ENCODE peak calls at places on chromosome 20, in five cellular contexts. G, R, A, Z and X are unnamed samples.

GRCh38 chr20:46923550-46923949 is 28.9 kb downstream of the EYA2 start:
- DNase-seq in G (no peak), R (no peak), A (no peak), Z (no peak), X (no peak)

GRCh38 chr20:51434556-51435256 is 107.8 kb downstream of the NFATC2 start:
- DNase-seq in G (no peak), R (no peak), A (no peak), Z (no peak), X (no peak)

GRCh38 chr20:23257848-23258746 is 92.5 kb upstream of the NXT1 start:
- DNase-seq in G (no peak), R (no peak), A (no peak), Z (no peak), X (no peak)

GRCh38 chr20:54479138-54479906 is 3.9 kb downstream of the DOK5 start:
- DNase-seq in G (no peak), R (no peak), A (no peak), Z (no peak), X (no peak)

GRCh38 chr20:23108871-23109270 is 22.7 kb upstream of the CD93 start:
- DNase-seq in G (no peak), R (no peak), A (no peak), Z (no peak), X (no peak)

GRCh38 chr20:47427746-47428145 is 71.2 kb upstream of the ZMYND8 start:
- DNase-seq in G (no peak), R (no peak), A (no peak), Z (no peak), X (no peak)

GRCh38 chr20:21514553-21515251 is 838 bp upstream of the NKX2-2 start:
- DNase-seq in G (no peak), R (no peak), A (no peak), Z (no peak), X (no peak)

GRCh38 chr20:63447345-63447744 is 25.1 kb downstream of the KCNQ2 start:
- DNase-seq in G (no peak), R (no peak), A (no peak), Z (no peak), X (no peak)

GRCh38 chr20:43541214-43541613 is 17.6 kb upstream of the SGK2 start:
- DNase-seq in G (no peak), R (no peak), A (no peak), Z (no peak), X (no peak)

GRCh38 chr20:62461834-62462233 is 14.0 kb downstream of the GATA5 start:
- DNase-seq in G (no peak), R (no peak), A (no peak), Z (no peak), X (no peak)

GRCh38 chr20:62938105-62938888 is at the start of gene GID8:
- DNase-seq in G (peak; percentile 58), R (peak; percentile 49), A (no peak), Z (peak; percentile 59), X (no peak)

GRCh38 chr20:58891076-58891685 is 38.7 kb downstream of the GNAS start:
- DNase-seq in G (peak; percentile 72), R (peak; percentile 80), A (no peak), Z (peak; percentile 72), X (no peak)

GRCh38 chr20:1673424-1673823 is 15.8 kb upstream of the SIRPG start:
- DNase-seq in G (no peak), R (no peak), A (no peak), Z (no peak), X (no peak)

GRCh38 chr20:56778765-56779195 is 149.7 kb downstream of the TFAP2C start:
- DNase-seq in G (no peak), R (no peak), A (no peak), Z (peak; percentile 43), X (no peak)

GRCh38 chr20:21099653-21100589 is 6.2 kb downstream of the LINC00237 start:
- DNase-seq in G (peak; percentile 69), R (peak; percentile 23), A (no peak), Z (peak; percentile 67), X (no peak)

GRCh38 chr20:38649275-38649891 is 47.8 kb downstream of the ARHGAP40 start:
- DNase-seq in G (peak; percentile 61), R (no peak), A (no peak), Z (peak; percentile 44), X (no peak)

GRCh38 chr20:35657271-35657670 is 7.4 kb downstream of the CPNE1 start:
- DNase-seq in G (no peak), R (no peak), A (no peak), Z (no peak), X (no peak)

GRCh38 chr20:33443006-33443511 is 504 bp downstream of the SNTA1 start:
- DNase-seq in G (peak; percentile 51), R (peak; percentile 45), A (no peak), Z (peak; percentile 27), X (no peak)

GRCh38 chr20:11130554-11131166 is 456.9 kb upstream of the JAG1 start:
- DNase-seq in G (no peak), R (no peak), A (no peak), Z (no peak), X (no peak)

GRCh38 chr20:60316759-60317158 is 358.5 kb downstream of the CDH26 start:
- DNase-seq in G (no peak), R (no peak), A (no peak), Z (no peak), X (no peak)

GRCh38 chr20:63895886-63896135 is 885 bp downstream of the DNAJC5 start:
- DNase-seq in G (peak; percentile 23), R (no peak), A (no peak), Z (no peak), X (no peak)

GRCh38 chr20:10217517-10218410 is 866 bp upstream of the SNAP25 start:
- DNase-seq in G (no peak), R (no peak), A (peak; percentile 11), Z (peak; percentile 58), X (peak; percentile 27)

GRCh38 chr20:34709044-34709835 is 5.1 kb downstream of the TP53INP2 start:
- DNase-seq in G (peak; percentile 66), R (peak; percentile 84), A (peak; percentile 56), Z (peak; percentile 65), X (peak; percentile 81)

GRCh38 chr20:63648895-63649589 is 4.2 kb downstream of the STMN3 start:
- DNase-seq in G (no peak), R (no peak), A (no peak), Z (no peak), X (no peak)

GRCh38 chr20:48697845-48698491 is 129.8 kb downstream of the PREX1 start:
- DNase-seq in G (no peak), R (peak; percentile 62), A (peak; percentile 79), Z (no peak), X (peak; percentile 58)

GRCh38 chr20:9300080-9300479 is 214.3 kb upstream of the LAMP5 start:
- DNase-seq in G (no peak), R (no peak), A (no peak), Z (no peak), X (no peak)

GRCh38 chr20:57688295-57688694 is 21.5 kb downstream of the PMEPA1 start:
- DNase-seq in G (no peak), R (no peak), A (no peak), Z (no peak), X (no peak)

GRCh38 chr20:51398552-51398951 is 144.0 kb downstream of the NFATC2 start:
- DNase-seq in G (no peak), R (no peak), A (no peak), Z (no peak), X (no peak)

GRCh38 chr20:58109918-58110635 is 118.4 kb downstream of the ANKRD60 start:
- DNase-seq in G (no peak), R (no peak), A (no peak), Z (no peak), X (no peak)

GRCh38 chr20:37011147-37011546 is 59.6 kb upstream of the SAMHD1 start:
- DNase-seq in G (no peak), R (no peak), A (no peak), Z (no peak), X (no peak)

GRCh38 chr20:37007898-37008649 is 56.6 kb upstream of the SAMHD1 start:
- DNase-seq in G (peak; percentile 72), R (no peak), A (no peak), Z (no peak), X (no peak)
- TF ChIP-seq CTCF in G (peak; percentile 77), R (no peak), A (no peak), Z (no peak), X (no peak)

DNA sequence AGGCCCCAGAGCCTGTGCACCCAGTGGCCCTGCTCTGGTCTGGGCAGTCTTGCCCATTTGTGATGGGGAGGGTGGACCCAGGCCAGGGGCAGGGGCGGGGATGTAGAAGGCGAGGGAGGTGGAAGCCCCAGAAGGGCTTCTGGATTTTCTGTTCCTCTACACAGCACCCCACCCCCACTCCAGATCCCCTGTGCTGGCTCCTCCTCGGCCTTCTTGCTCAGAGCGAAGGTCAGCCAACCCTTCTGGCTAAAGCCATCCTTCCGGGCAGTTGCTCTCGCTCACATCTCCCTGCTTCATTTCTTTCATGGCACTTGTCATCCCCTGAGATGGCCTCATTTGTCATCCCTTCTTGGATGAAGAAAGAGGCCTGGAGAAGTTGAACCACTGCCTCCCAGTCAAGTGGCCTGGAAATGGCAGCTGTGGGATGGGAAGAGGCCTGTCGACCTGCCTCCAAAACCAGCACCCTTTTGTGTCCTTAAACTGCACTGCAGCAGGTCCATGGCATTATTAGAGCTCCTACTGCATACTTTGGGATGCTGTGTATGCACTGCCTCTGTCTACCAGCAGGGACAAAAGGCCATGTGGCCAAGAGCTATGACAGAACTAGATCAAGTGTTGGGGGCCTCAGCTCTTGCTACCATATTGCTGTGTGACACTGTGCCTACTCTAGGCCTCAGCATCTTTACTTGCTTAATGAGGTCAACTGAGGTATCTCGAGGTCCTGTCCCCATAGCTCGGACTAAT is 19.9 kb downstream of the PEDS1 start:
- DNase-seq in G (no peak), R (no peak), A (no peak), Z (no peak), X (no peak)
- TF ChIP-seq CTCF in G (peak; percentile 29), R (no peak), A (no peak), Z (no peak), X (no peak)

GRCh38 chr20:24778585-24779031 is 170.5 kb upstream of the CST7 start:
- DNase-seq in G (no peak), R (peak; percentile 47), A (no peak), Z (no peak), X (no peak)
- TF ChIP-seq CTCF in G (no peak), R (peak; percentile 31), A (no peak), Z (no peak), X (no peak)

DNA sequence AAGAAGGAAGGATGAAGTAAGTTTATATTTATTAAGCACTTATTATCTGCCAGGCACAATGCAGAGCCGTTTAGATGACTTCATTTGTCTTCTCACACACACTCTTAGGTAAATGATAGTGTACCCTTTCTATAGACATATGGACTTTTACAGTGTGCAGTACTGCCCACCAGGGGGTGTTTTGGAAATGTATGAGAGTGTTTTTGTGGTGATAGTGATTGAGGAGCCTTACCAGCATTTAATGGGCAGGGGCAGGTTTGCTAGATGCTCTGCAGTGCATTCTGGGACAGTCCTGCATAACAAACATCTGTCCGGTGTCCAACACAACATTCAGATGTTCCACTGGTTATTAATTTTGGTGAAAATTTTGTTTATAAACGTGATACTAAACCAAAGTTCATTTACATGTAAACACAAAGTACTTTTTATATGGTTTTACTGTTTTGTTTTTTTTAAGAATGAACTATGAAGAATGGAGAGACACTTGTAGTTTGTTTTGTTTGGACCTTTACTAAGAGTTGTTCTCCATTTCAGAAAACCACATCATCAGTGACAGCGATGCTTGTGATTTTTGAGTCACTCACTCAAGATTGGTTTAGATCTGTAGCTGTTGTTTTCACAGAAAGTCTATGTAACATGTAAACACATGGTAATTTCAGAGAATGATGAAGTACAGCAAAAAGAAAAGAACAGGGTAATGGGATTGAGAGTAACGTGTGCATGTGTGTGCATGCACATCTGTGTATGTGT is 19.9 kb downstream of the KCNS1 start:
- DNase-seq in G (peak; percentile 16), R (no peak), A (no peak), Z (peak; percentile 16), X (no peak)
- TF ChIP-seq CTCF in G (peak; percentile 71), R (peak; percentile 16), A (no peak), Z (peak; percentile 50), X (no peak)

GRCh38 chr20:19628570-19629134 is 129.4 kb upstream of the RIN2 start:
- DNase-seq in G (peak; percentile 65), R (peak; percentile 72), A (no peak), Z (peak; percentile 83), X (peak; percentile 34)
- TF ChIP-seq CTCF in G (peak; percentile 83), R (peak; percentile 75), A (no peak), Z (peak; percentile 71), X (peak; percentile 18)